ENCODE peak calls at places on chromosomes 11 and 22, in four cellular contexts. One of them, this sample, is unnamed. For H3K27me3, the result is how much of the 10 kb centered on the place peaks cover.

GRCh38 chr22:22767876-22768602 is 119.6 kb upstream of the IGLL5 start:
- DNase-seq in thoracic aorta: no peak
- DNase-seq in tibial artery: no peak
- DNase-seq in upper lobe of right lung: no peak
- DNase-seq in this sample: no peak

GRCh38 chr11:46321757-46322156 is 25.5 kb upstream of the DGKZ start:
- DNase-seq in thoracic aorta: no peak
- DNase-seq in tibial artery: no peak
- DNase-seq in upper lobe of right lung: no peak
- DNase-seq in this sample: no peak

GRCh38 chr11:125797641-125798040 is 9.7 kb downstream of the PATE3 start:
- DNase-seq in thoracic aorta: no peak
- DNase-seq in tibial artery: no peak
- DNase-seq in upper lobe of right lung: no peak
- DNase-seq in this sample: no peak

GRCh38 chr11:131038597-131038996 is 122.3 kb upstream of the SNX19 start:
- DNase-seq in thoracic aorta: no peak
- DNase-seq in tibial artery: no peak
- DNase-seq in upper lobe of right lung: no peak
- DNase-seq in this sample: no peak

GRCh38 chr11:106031210-106031845 is 9.3 kb upstream of the MSANTD4 start:
- DNase-seq in thoracic aorta: no peak
- DNase-seq in tibial artery: no peak
- DNase-seq in upper lobe of right lung: no peak
- DNase-seq in this sample: no peak

GRCh38 chr22:45284705-45285305 is at the start of gene UPK3A:
- DNase-seq in thoracic aorta: no peak
- DNase-seq in tibial artery: peak
- DNase-seq in upper lobe of right lung: peak
- DNase-seq in this sample: no peak

GRCh38 chr11:108498046-108498815 is at the start of gene POGLUT3:
- DNase-seq in thoracic aorta: no peak
- DNase-seq in tibial artery: peak
- DNase-seq in upper lobe of right lung: peak
- DNase-seq in this sample: peak

GRCh38 chr11:33936745-33937612 is 45.1 kb upstream of the LMO2 start:
- DNase-seq in thoracic aorta: peak
- DNase-seq in tibial artery: peak
- DNase-seq in upper lobe of right lung: no peak
- DNase-seq in this sample: peak

GRCh38 chr11:62295504-62295903 is 3.4 kb downstream of the SCGB1D4 start:
- DNase-seq in thoracic aorta: no peak
- DNase-seq in tibial artery: no peak
- DNase-seq in upper lobe of right lung: no peak
- DNase-seq in this sample: no peak

GRCh38 chr11:129230006-129230405 is 37.9 kb upstream of the ARHGAP32 start:
- DNase-seq in thoracic aorta: no peak
- DNase-seq in tibial artery: no peak
- DNase-seq in upper lobe of right lung: no peak
- DNase-seq in this sample: no peak

GRCh38 chr11:47552086-47552580 is 799 bp downstream of the CELF1 start:
- DNase-seq in thoracic aorta: no peak
- DNase-seq in tibial artery: no peak
- DNase-seq in upper lobe of right lung: peak
- DNase-seq in this sample: no peak

GRCh38 chr11:122758361-122758760 is 79.9 kb upstream of the CRTAM start:
- DNase-seq in thoracic aorta: no peak
- DNase-seq in tibial artery: no peak
- DNase-seq in upper lobe of right lung: no peak
- DNase-seq in this sample: no peak

GRCh38 chr11:1920128-1920908 is 815 bp downstream of the TNNT3 start:
- DNase-seq in thoracic aorta: no peak
- DNase-seq in tibial artery: no peak
- DNase-seq in upper lobe of right lung: no peak
- DNase-seq in this sample: no peak
- H3K27me3 ChIP-seq in thoracic aorta: under half
- H3K27me3 ChIP-seq in tibial artery: under half
- H3K27me3 ChIP-seq in upper lobe of right lung: under half
- H3K27me3 ChIP-seq in this sample: under half

DNA sequence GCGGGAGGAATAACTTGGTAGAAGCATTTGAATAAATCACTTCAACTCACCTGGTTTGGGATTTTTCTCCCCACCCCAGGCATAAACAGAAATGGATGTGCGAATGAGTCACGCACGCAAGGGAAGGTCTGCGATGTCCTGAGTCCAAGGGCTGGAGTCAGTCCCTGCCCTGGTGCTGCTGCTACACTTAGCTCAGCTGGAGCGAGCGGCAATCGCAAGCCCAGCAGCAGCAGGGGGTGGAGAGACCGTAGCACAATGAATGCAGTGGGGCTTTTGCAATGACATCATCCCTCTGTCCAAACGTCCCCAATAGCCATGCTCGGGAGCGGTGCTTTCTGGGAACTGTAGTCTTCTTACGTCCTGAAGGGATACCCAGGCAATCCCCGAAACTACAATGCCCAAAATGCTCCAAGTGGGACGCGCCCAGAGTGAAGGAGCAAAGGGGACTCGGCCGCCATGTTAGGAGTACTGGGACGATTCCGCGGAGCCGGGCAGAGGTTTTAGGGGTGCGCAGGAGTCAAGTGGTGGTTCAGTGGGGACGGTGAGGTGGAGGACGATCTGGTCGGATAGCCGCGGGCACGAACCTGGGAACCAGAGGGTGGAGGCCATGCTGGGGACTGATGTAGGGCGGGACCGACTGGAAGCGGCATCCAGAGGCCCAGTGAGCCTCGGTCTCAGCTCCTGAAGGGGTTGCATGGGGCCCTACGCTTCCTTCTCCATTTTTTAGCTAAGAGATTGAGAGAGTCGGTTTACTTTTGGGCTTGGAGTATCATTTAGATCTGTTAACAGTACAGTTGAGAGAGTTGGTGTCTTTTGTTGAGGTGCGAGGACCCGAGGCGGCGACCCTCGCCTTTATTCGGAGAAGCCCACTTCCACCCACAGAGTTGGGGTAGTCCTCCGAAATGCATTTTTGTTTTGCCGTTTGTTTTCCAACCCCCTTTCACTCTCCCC is at the start of gene RAB30:
- DNase-seq in thoracic aorta: peak
- DNase-seq in tibial artery: peak
- DNase-seq in upper lobe of right lung: peak
- DNase-seq in this sample: peak
- TF ChIP-seq CTCF in thoracic aorta: no peak
- TF ChIP-seq CTCF in tibial artery: no peak
- TF ChIP-seq CTCF in upper lobe of right lung: no peak
- TF ChIP-seq CTCF in this sample: no peak

GRCh38 chr22:35425546-35425945 is 25.6 kb downstream of the MCM5 start:
- DNase-seq in thoracic aorta: no peak
- DNase-seq in tibial artery: no peak
- DNase-seq in upper lobe of right lung: no peak
- DNase-seq in this sample: no peak
- H3K4me3 ChIP-seq in thoracic aorta: no peak
- H3K4me3 ChIP-seq in tibial artery: no peak
- H3K4me3 ChIP-seq in upper lobe of right lung: no peak
- H3K4me3 ChIP-seq in this sample: no peak

DNA sequence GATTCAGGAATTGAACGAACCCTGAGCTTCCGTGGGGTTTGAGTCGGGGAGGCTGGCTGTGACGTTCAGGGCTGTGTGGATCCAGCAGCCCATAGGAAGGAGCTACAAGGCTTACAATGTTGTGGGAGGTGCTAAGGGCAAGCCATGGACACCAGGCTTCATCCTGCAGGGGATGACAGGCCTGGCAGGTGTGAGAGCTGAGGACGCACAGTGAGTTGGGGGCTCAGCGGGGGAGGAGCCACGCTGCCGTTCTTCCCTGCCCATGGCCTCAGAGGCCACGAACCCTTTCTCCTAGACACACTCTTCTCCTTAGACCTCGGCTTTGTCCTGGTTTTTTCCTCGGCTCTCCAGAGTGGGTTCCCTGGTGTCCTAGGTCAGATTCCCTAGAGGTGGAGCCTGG is 113.3 kb upstream of the SLC22A12 start:
- DNase-seq in thoracic aorta: no peak
- DNase-seq in tibial artery: no peak
- DNase-seq in upper lobe of right lung: no peak
- DNase-seq in this sample: no peak
- H3K27me3 ChIP-seq in thoracic aorta: under half
- H3K27me3 ChIP-seq in tibial artery: under half
- H3K27me3 ChIP-seq in upper lobe of right lung: under half
- H3K27me3 ChIP-seq in this sample: under half